ENCODE peak calls at places on chromosomes 13 and 19, in five cellular contexts. J is transverse colon; D is occipital lobe; S is Calu3; B is CD8-positive, alpha-beta T cell. K is an unnamed sample.

GRCh38 chr13:77509221-77509620 is 26.3 kb upstream of the SCEL start:
- DNase-seq in J (no peak), B (no peak), D (no peak), S (no peak), K (peak)

GRCh38 chr19:39471756-39472536 is 8.7 kb upstream of the TIMM50 start:
- DNase-seq in B (no peak), D (no peak), S (no peak), J (no peak), K (no peak)

GRCh38 chr19:44640518-44640917 is 3.2 kb upstream of the PVR start:
- DNase-seq in S (no peak), D (no peak), B (no peak), J (no peak), K (peak)

GRCh38 chr13:33052446-33052845 is 36.2 kb downstream of the KL start:
- DNase-seq in S (no peak), J (no peak), D (no peak), B (no peak), K (peak)

GRCh38 chr19:18464646-18465045 is 26.7 kb upstream of the ISYNA1 start:
- DNase-seq in D (peak), B (no peak), J (peak), S (no peak), K (peak)

GRCh38 chr19:4172861-4173473 is 9.4 kb downstream of the SIRT6 start:
- DNase-seq in B (peak), S (peak), J (peak), D (no peak), K (peak)

GRCh38 chr19:10116085-10116865 is 3.4 kb downstream of the EIF3G start:
- DNase-seq in J (no peak), S (no peak), B (no peak), D (no peak), K (no peak)

GRCh38 chr19:49528211-49528771 is 488 bp downstream of the RCN3 start:
- DNase-seq in J (no peak), S (no peak), B (no peak), D (no peak), K (peak)

GRCh38 chr19:46030861-46031550 is 8.2 kb upstream of the PGLYRP1 start:
- DNase-seq in S (no peak), J (no peak), B (no peak), D (no peak), K (no peak)

GRCh38 chr13:60164490-60164889 is 762 bp upstream of the DIAPH3 start:
- DNase-seq in J (no peak), B (no peak), D (no peak), S (no peak), K (peak)

GRCh38 chr19:7191946-7192691 is 102.1 kb downstream of the INSR start:
- DNase-seq in S (no peak), B (peak), D (no peak), J (peak), K (no peak)

K was measured in fibroblast of the aortic adventitia.